ENCODE peak calls at places on chromosomes 7 and 10, in seven cellular contexts. Y is fibroblast of lung, M is H9, E is Calu3, S is GM12865, T is LNCaP clone FGC, L is choroid plexus epithelial cell. W is an unnamed sample.
A peak's percentile ranks its signal among the peaks of the same experiment; 100 is the strongest.

GRCh38 chr7:158789842-158790241 is 39.5 kb downstream of the ESYT2 start:
- DNase-seq in Y (no peak), M (peak; percentile 45), E (no peak), S (no peak), T (no peak), L (no peak), W (no peak)

GRCh38 chr7:86925221-86925620 is 134.2 kb downstream of the ELAPOR2 start:
- DNase-seq in Y (no peak), M (no peak), E (no peak), S (no peak), T (no peak), L (no peak), W (no peak)

GRCh38 chr10:80599424-80599847 is 61.7 kb downstream of the SH2D4B start:
- DNase-seq in Y (peak; percentile 7), M (peak; percentile 87), E (peak; percentile 63), S (peak; percentile 85), T (peak; percentile 23), L (peak; percentile 69), W (peak; percentile 62)

GRCh38 chr10:84537447-84537931 is 209.1 kb downstream of the CCSER2 start:
- DNase-seq in Y (peak; percentile 41), M (no peak), E (peak; percentile 37), S (peak; percentile 67), T (no peak), L (peak; percentile 78), W (peak; percentile 75)

GRCh38 chr7:106858618-106859532 is 6.2 kb upstream of the PIK3CG start:
- DNase-seq in Y (no peak), M (no peak), E (peak; percentile 79), S (no peak), T (no peak), L (no peak), W (no peak)

GRCh38 chr7:46544396-46545008 is 623.4 kb upstream of the IGFBP3 start:
- DNase-seq in Y (peak; percentile 83), M (no peak), E (no peak), S (peak; percentile 10), T (no peak), L (peak; percentile 94), W (peak; percentile 87)

GRCh38 chr10:36187382-36188042 is 545.4 kb upstream of the FZD8 start:
- DNase-seq in Y (no peak), M (no peak), E (no peak), S (no peak), T (no peak), L (no peak), W (no peak)

GRCh38 chr7:27745064-27745583 is 5.2 kb downstream of the TAX1BP1 start:
- DNase-seq in Y (peak; percentile 85), M (peak; percentile 47), E (peak; percentile 46), S (peak; percentile 40), T (no peak), L (peak; percentile 91), W (peak; percentile 94)

GRCh38 chr10:75976681-75977080 is 545.3 kb downstream of the LRMDA start:
- DNase-seq in Y (no peak), M (no peak), E (no peak), S (no peak), T (no peak), L (no peak), W (no peak)

GRCh38 chr10:102781921-102782542 is 38.3 kb downstream of the WBP1L start:
- DNase-seq in Y (peak; percentile 76), M (no peak), E (no peak), S (no peak), T (no peak), L (peak; percentile 74), W (peak; percentile 87)

GRCh38 chr10:60351191-60351853 is 38.4 kb downstream of the ANK3 start:
- DNase-seq in Y (peak; percentile 16), M (no peak), E (no peak), S (peak; percentile 75), T (no peak), L (no peak), W (no peak)

DNA sequence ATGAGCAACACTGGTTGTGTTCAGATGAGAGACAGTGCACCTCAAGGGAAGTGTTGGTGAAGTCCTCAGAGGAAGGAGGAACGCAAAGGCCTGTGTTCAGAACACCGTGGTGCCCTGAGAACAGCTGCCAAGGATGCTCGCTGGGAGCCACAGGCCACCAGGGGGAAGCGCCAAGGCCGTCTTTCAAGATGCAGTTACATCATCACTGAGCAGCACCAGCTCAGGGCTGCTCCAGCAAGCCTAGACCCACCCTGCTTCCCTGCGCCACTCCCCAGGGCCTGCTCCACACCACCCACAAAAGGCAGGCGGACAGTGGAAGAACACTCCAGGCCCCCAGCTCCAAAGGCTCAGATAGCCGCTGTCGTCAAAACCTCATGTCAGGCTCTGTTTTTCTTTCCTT is 378.8 kb downstream of the DPP6 start:
- DNase-seq in Y (no peak), M (peak; percentile 43), E (no peak), S (no peak), T (no peak), L (no peak), W (no peak)
- TF ChIP-seq CTCF in Y (no peak), M (peak; percentile 39), E (no peak), S (no peak), T (no peak), L (no peak), W (no peak)

GRCh38 chr7:42385912-42386311 is 148.9 kb upstream of the GLI3 start:
- DNase-seq in Y (no peak), M (no peak), E (no peak), S (no peak), T (no peak), L (no peak), W (peak; percentile 3)
- TF ChIP-seq CTCF in Y (peak; percentile 12), M (peak; percentile 59), E (no peak), S (no peak), T (no peak), L (peak; percentile 29), W (no peak)

DNA sequence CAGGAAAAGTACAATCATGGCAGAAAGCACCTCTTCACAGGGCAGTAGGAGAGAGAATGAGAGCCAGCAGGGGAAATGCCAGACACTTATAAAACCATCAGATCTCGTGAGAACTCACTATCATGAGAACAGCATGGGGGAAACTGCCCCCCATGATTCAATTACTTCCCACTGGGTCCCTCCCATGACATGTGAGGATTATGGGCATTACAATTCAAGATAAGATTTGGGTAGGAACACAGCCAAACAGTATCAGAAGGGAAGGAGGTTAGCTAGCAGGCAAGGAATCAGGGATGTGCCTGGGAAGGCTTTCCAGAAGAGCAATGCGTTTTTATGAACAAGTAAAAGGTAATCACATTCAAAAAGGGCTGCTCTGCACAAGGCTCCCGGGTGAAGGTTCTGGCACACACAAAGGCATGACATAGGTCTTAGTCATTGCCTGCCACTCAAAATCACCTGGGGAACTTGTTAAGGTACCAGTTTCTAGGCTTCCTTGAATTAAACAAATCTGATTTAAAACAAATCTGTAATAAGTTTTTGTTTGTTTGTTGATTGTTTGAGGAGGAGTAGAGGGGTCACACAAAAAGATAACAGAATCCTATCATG is 40.9 kb downstream of the BMPER start:
- DNase-seq in Y (no peak), M (no peak), E (no peak), S (no peak), T (no peak), L (no peak), W (no peak)
- TF ChIP-seq CTCF in Y (no peak), M (no peak), E (no peak), S (no peak), T (no peak), L (no peak), W (no peak)

GRCh38 chr10:19713800-19714525 is 102.3 kb upstream of the PLXDC2 start:
- DNase-seq in Y (no peak), M (peak; percentile 69), E (no peak), S (no peak), T (no peak), L (no peak), W (no peak)
- TF ChIP-seq CTCF in Y (no peak), M (peak; percentile 70), E (no peak), S (no peak), T (peak; percentile 11), L (peak; percentile 9), W (no peak)

DNA sequence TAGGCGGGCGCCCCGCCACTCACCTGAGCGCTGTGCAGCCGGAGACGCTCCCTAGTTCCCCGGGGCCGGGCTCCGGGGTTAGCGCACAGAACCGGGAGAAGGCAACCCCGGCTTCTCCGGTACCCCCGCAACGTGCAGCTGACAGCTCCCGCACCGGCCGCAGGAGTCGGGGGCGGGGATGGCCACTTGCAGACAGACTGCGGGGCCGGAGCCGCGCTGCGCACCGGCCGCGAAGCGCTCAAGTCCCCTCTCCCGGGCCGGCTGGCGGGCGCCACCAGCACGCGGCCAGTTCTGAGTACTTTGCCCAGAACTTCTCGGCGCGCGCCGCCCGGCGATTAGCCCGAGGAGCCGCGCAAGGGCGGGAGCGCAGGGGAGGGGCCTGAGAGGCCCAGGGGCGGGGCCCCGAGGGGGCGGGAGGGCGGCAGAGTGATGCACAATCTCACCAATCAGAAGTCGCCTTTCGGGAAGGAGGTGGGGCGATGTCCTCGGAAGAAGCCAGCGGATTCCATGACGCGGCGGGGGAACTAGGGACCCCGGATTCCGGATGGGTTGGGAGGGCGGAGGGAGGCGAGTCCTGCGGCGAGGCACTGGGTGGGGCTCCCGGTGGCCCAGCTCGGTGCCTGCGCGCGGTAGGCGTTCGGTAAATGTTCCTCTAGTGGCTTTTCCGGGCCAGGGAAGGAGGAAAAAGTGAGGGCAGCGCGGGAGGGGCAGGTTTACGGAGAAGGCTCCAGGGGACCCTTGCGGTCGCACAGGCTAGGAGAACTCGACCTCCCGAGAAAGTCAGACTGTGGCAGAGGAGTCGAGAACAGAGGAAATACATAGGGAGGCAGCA is at the start of gene OSBPL3:
- DNase-seq in Y (peak; percentile 93), M (peak; percentile 95), E (peak; percentile 99), S (peak; percentile 97), T (peak; percentile 52), L (peak; percentile 97), W (peak; percentile 96)
- TF ChIP-seq CTCF in Y (no peak), M (no peak), E (no peak), S (no peak), T (peak; percentile 49), L (peak; percentile 7), W (no peak)

GRCh38 chr10:128633864-128634541 is 507.8 kb upstream of the MKI67 start:
- DNase-seq in Y (peak; percentile 20), M (no peak), E (no peak), S (no peak), T (no peak), L (no peak), W (peak; percentile 1)
- TF ChIP-seq CTCF in Y (no peak), M (peak; percentile 57), E (no peak), S (no peak), T (peak; percentile 78), L (no peak), W (peak; percentile 2)

GRCh38 chr7:1593091-1593866 is 23.4 kb upstream of the PSMG3 start:
- DNase-seq in Y (no peak), M (peak; percentile 52), E (peak; percentile 70), S (peak; percentile 21), T (no peak), L (peak; percentile 9), W (no peak)
- TF ChIP-seq CTCF in Y (peak; percentile 30), M (peak; percentile 41), E (peak; percentile 76), S (peak; percentile 45), T (peak; percentile 14), L (peak; percentile 47), W (peak; percentile 42)

W was measured in fibroblast of pulmonary artery.